ENCODE peak calls at places on chromosomes 13 and 19, in seven cellular contexts. X, F, J, V, M, H and R are unnamed samples. For H3K36me3, the result is how much of the 10 kb centered on the place peaks cover.

GRCh38 chr13:50359779-50360178 is 344.5 kb downstream of the KCNRG start:
- DNase-seq in X (no peak), F (no peak), J (no peak), V (no peak), M (no peak), H (no peak), R (peak)

GRCh38 chr13:35720290-35720689 is 243.8 kb upstream of the MAB21L1 start:
- DNase-seq in X (no peak), F (no peak), J (no peak), V (no peak), M (no peak), H (no peak), R (no peak)

GRCh38 chr13:19150712-19151228 is 30.9 kb downstream of the TUBA3C start:
- DNase-seq in X (no peak), F (no peak), J (no peak), V (no peak), M (no peak), H (no peak), R (no peak)

GRCh38 chr13:78940444-78940843 is 281.5 kb upstream of the OBI1 start:
- DNase-seq in X (no peak), F (no peak), J (no peak), V (no peak), M (no peak), H (no peak), R (no peak)

GRCh38 chr13:104385409-104385808 is 1319.2 kb upstream of the SLC10A2 start:
- DNase-seq in X (no peak), F (no peak), J (no peak), V (no peak), M (no peak), H (no peak), R (no peak)

GRCh38 chr19:28913626-28914025 is 299.3 kb downstream of the UQCRFS1 start:
- DNase-seq in X (no peak), F (no peak), J (no peak), V (no peak), M (no peak), H (no peak), R (no peak)

GRCh38 chr13:74529968-74530367 is 395.8 kb upstream of the KLF12 start:
- DNase-seq in X (no peak), F (no peak), J (no peak), V (no peak), M (no peak), H (no peak), R (no peak)

GRCh38 chr13:99857738-99858137 is 113.8 kb downstream of the ZIC5 start:
- DNase-seq in X (no peak), F (no peak), J (no peak), V (no peak), M (no peak), H (no peak), R (no peak)

GRCh38 chr13:57787058-57787791 is 155.7 kb downstream of the PCDH17 start:
- DNase-seq in X (no peak), F (no peak), J (no peak), V (no peak), M (no peak), H (no peak), R (no peak)

GRCh38 chr19:42422092-42422575 is 5.1 kb downstream of the LIPE start:
- DNase-seq in X (no peak), F (no peak), J (no peak), V (no peak), M (no peak), H (peak), R (no peak)

GRCh38 chr19:42422576-42423461 is 4.4 kb downstream of the LIPE start:
- DNase-seq in X (no peak), F (peak), J (no peak), V (peak), M (no peak), H (peak), R (peak)

GRCh38 chr19:42423462-42424344 is 3.5 kb downstream of the LIPE start:
- DNase-seq in X (peak), F (peak), J (peak), V (peak), M (peak), H (peak), R (peak)

GRCh38 chr19:42424712-42425131 is 2.5 kb downstream of the LIPE start:
- DNase-seq in X (no peak), F (peak), J (no peak), V (no peak), M (no peak), H (peak), R (no peak)

DNA sequence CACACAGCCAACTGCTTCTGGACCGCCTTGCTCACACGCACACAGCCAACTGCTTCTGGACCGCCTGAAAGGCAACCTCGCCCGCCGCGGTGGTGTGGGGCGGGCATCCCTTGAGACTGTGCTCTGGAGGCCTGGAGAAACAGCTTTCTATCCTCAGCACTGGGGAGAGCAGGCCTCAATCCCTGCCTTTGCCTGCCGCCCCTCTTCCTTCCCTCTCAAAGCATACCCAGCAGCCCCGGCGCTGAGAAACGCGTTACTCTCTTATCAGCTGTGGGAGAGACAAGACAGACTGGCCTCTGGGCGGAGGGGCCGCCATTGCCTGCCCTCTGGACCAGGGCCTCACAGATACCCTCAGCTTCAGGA is 2.9 kb downstream of the LIPE start:
- DNase-seq in X (no peak), F (no peak), J (no peak), V (no peak), M (no peak), H (peak), R (no peak)
- H3K36me3 ChIP-seq in X (under half), F (under half), J (under half), V (under half), M (under half), H (under half), R (under half)

DNA sequence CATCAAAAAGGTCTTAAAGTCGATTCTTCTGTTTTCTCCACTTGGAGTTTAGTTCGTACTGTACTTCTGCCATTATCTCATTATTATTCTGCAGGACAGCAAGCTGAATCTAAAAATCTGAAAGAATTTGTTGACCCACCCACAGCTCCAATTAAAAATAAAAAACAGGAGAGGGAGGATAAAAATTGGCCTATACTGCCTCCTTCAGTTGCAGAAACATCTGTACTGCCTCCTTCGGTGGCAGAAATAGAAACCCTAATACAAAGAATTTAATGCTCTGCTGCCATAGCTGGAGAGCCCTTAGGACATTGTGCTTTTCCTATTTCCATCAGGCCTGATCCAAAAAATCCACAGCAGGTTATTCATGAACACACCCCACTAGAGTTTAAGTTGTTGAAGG is 9.8 kb downstream of the ZNF350 start:
- DNase-seq in X (no peak), F (no peak), J (no peak), V (no peak), M (no peak), H (no peak), R (no peak)
- H3K36me3 ChIP-seq in X (half or more), F (under half), J (half or more), V (under half), M (half or more), H (half or more), R (under half)

GRCh38 chr13:29514720-29515310 is 80.7 kb downstream of the SLC7A1 start:
- DNase-seq in X (no peak), F (no peak), J (no peak), V (no peak), M (no peak), H (no peak), R (no peak)
- H3K36me3 ChIP-seq in X (half or more), F (under half), J (under half), V (under half), M (half or more), H (under half), R (under half)

GRCh38 chr19:2802826-2803225 is 16.8 kb upstream of the ZNF554 start:
- DNase-seq in X (no peak), F (no peak), J (no peak), V (no peak), M (no peak), H (no peak), R (no peak)
- H3K36me3 ChIP-seq in X (half or more), F (under half), J (under half), V (under half), M (half or more), H (under half), R (under half)

GRCh38 chr19:2187164-2187563 is 23.4 kb downstream of the DOT1L start:
- DNase-seq in X (no peak), F (no peak), J (no peak), V (no peak), M (no peak), H (no peak), R (no peak)

GRCh38 chr19:2186071-2186846 is 22.5 kb downstream of the DOT1L start:
- DNase-seq in X (no peak), F (peak), J (peak), V (no peak), M (no peak), H (peak), R (no peak)

GRCh38 chr19:2188708-2189385 is 25.1 kb downstream of the DOT1L start:
- DNase-seq in X (no peak), F (no peak), J (no peak), V (no peak), M (no peak), H (no peak), R (no peak)

GRCh38 chr19:2184422-2185012 is 20.8 kb downstream of the DOT1L start:
- DNase-seq in X (no peak), F (no peak), J (no peak), V (no peak), M (no peak), H (no peak), R (no peak)

DNA sequence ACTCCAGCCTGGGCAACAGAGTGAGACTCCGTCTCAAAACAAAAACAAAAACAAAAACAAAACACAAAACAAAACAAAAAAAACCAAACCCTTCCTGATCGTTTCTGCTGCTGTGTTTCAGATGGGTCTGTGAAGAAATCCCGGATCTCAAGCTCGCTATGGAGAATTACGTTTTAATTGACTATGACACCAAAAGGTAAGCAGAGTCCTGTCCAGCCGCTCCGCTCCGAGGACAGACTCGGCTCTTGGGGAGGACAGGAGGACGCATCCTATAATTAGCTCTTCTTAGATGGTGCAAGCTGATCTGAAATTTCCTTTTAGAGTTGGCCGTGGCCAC is 22.0 kb downstream of the DOT1L start:
- DNase-seq in X (no peak), F (no peak), J (no peak), V (no peak), M (no peak), H (no peak), R (no peak)
- H3K36me3 ChIP-seq in X (half or more), F (under half), J (under half), V (half or more), M (half or more), H (under half), R (under half)

DNA sequence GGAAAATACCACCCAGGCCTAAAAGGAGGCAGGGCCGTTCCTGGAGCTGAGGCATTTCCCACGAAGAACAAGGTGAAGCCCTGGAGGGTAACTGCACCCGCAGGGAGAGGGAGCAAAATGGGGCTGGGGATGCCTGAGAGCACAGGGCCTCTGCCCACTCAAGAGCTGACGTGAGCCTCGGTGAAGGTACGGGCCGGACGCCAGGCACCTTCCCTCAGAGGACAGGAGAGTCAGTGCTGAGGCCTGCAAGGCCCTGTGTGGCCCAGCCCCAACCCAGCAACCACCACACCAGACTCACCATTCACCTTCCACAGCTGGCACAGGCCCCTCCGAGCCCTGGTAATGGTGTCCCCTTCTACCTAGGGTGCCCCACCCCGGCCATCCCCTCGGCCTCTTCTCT is 36.3 kb downstream of the DNMT1 start:
- DNase-seq in X (no peak), F (no peak), J (no peak), V (no peak), M (no peak), H (no peak), R (no peak)
- H3K36me3 ChIP-seq in X (half or more), F (under half), J (half or more), V (under half), M (half or more), H (half or more), R (half or more)

GRCh38 chr19:11063434-11063833 is 25.8 kb upstream of the LDLR start:
- DNase-seq in X (no peak), F (no peak), J (no peak), V (no peak), M (no peak), H (no peak), R (no peak)

GRCh38 chr19:11064831-11065303 is 24.4 kb upstream of the LDLR start:
- DNase-seq in X (no peak), F (peak), J (no peak), V (no peak), M (no peak), H (no peak), R (no peak)

GRCh38 chr19:11069451-11070009 is 19.7 kb upstream of the LDLR start:
- DNase-seq in X (no peak), F (no peak), J (no peak), V (no peak), M (peak), H (no peak), R (no peak)

GRCh38 chr19:11067356-11068113 is 21.7 kb upstream of the LDLR start:
- DNase-seq in X (no peak), F (no peak), J (no peak), V (no peak), M (no peak), H (no peak), R (no peak)

GRCh38 chr19:11066326-11066725 is 22.9 kb upstream of the LDLR start:
- DNase-seq in X (no peak), F (no peak), J (no peak), V (no peak), M (no peak), H (no peak), R (no peak)
- H3K36me3 ChIP-seq in X (half or more), F (under half), J (under half), V (under half), M (half or more), H (under half), R (under half)

DNA sequence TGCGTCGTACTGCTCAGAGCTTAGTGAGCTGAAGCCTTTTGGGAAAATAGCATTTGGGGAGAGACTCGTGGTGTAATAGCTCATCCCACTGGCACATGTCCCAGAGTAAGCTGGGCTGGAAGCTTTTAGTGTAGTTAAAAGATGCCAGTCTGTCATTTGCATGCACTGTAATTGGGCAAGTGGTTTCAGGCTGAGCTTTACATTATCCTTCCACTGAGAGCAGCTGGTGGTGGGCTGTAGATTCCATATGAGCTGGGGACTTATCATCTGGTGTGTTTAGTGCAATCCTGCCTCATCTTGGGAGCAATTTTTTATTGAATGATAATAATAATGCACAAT is 69.9 kb downstream of the LRCH1 start:
- DNase-seq in X (no peak), F (peak), J (peak), V (no peak), M (no peak), H (no peak), R (no peak)
- H3K36me3 ChIP-seq in X (under half), F (under half), J (under half), V (under half), M (under half), H (under half), R (under half)

DNA sequence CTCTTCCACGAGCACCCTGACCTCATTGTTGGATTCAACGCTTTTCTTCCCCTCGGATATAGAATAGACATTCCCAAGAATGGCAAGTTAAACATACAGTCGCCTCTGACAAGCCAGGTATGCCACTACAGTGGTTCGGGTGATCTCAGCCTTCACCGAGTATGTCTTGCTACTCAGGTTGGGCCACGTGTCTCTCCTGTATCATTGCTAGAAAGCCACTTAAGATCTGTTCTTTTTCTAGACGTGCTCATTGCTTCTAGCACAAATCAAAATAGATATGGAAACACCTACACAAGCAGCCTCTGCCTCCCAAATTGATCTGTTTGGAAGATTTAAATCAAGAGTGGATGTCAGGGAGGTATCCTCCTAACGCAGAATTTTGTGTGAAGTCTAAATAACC is 2.3 kb downstream of the SIN3B start:
- DNase-seq in X (no peak), F (no peak), J (no peak), V (no peak), M (no peak), H (no peak), R (no peak)
- H3K36me3 ChIP-seq in X (half or more), F (under half), J (under half), V (under half), M (under half), H (under half), R (under half)